ENCODE peak calls at places on chromosomes 6 and 20, in ten cellular contexts. N, E, X, W, F, H, G, Q, L and I are unnamed samples.

GRCh38 chr20:54132612-54133433 is 41.0 kb downstream of the CYP24A1 start:
- DNase-seq in Q (no peak), N (peak; percentile 52), E (no peak), W (no peak), H (peak; percentile 40), G (peak; percentile 99), F (no peak), L (peak; percentile 97), X (peak; percentile 100), I (peak; percentile 99)

GRCh38 chr20:40255368-40255767 is 433.7 kb downstream of the MAFB start:
- DNase-seq in G (no peak), Q (no peak), X (no peak), H (no peak), W (no peak), N (no peak), F (no peak), E (no peak), L (no peak), I (no peak)

GRCh38 chr6:53066059-53066406 is 829 bp downstream of the FBXO9 start:
- DNase-seq in Q (no peak), G (no peak), X (peak; percentile 36), H (no peak), W (no peak), E (peak; percentile 28), N (no peak), F (peak; percentile 51), L (no peak), I (peak; percentile 16)

GRCh38 chr6:68876792-68877493 is 241.9 kb downstream of the ADGRB3 start:
- DNase-seq in N (peak; percentile 40), Q (no peak), F (no peak), L (peak; percentile 2), H (no peak), E (no peak), X (peak; percentile 18), G (peak; percentile 6), W (peak; percentile 22), I (peak; percentile 1)

GRCh38 chr6:36615018-36615761 is 21.0 kb downstream of the SRSF3 start:
- DNase-seq in E (no peak), Q (peak; percentile 21), L (peak; percentile 54), W (peak; percentile 17), F (no peak), H (peak; percentile 67), N (peak; percentile 62), G (no peak), X (peak; percentile 60), I (peak; percentile 67)

GRCh38 chr20:57210911-57211280 is 55.5 kb downstream of the BMP7 start:
- DNase-seq in G (no peak), Q (no peak), X (no peak), H (no peak), F (no peak), N (no peak), L (no peak), W (no peak), E (no peak), I (no peak)

GRCh38 chr20:8156603-8157079 is 24.6 kb downstream of the PLCB1 start:
- DNase-seq in L (no peak), X (peak; percentile 67), N (no peak), G (peak; percentile 62), Q (no peak), H (no peak), W (no peak), F (no peak), E (no peak), I (peak; percentile 24)

GRCh38 chr6:20569000-20569610 is 34.8 kb downstream of the CDKAL1 start:
- DNase-seq in E (no peak), L (peak; percentile 4), W (peak; percentile 38), G (peak; percentile 48), Q (no peak), X (peak; percentile 38), N (no peak), F (no peak), H (no peak), I (peak; percentile 23)

GRCh38 chr6:139135578-139136545 is 982 bp downstream of the HECA start:
- DNase-seq in L (no peak), Q (no peak), W (no peak), F (peak; percentile 82), N (peak; percentile 55), G (no peak), E (peak; percentile 73), H (no peak), X (peak; percentile 32), I (no peak)

GRCh38 chr6:151141685-151142084 is 98.1 kb upstream of the AKAP12 start:
- DNase-seq in F (no peak), E (peak; percentile 50), Q (no peak), H (no peak), L (no peak), G (peak; percentile 51), N (no peak), W (no peak), X (peak; percentile 78), I (peak; percentile 81)

GRCh38 chr6:10521104-10521808 is at the start of gene GCNT2:
- DNase-seq in W (no peak), Q (no peak), E (no peak), N (peak; percentile 73), L (no peak), H (peak; percentile 79), F (peak; percentile 47), X (peak; percentile 75), G (peak; percentile 37), I (peak; percentile 41)

GRCh38 chr6:91387290-91388062 is 800.6 kb upstream of the MAP3K7 start:
- DNase-seq in F (no peak), H (peak; percentile 85), E (no peak), G (no peak), X (no peak), N (peak; percentile 8), L (no peak), W (no peak), Q (no peak), I (no peak)

GRCh38 chr20:61173966-61174725 is 77.9 kb upstream of the CDH4 start:
- DNase-seq in F (no peak), G (peak; percentile 61), E (no peak), Q (no peak), L (peak; percentile 37), X (no peak), H (no peak), W (no peak), N (no peak), I (peak; percentile 13)

GRCh38 chr6:139919107-139920026 is 544.9 kb upstream of the CITED2 start:
- DNase-seq in W (no peak), E (no peak), H (no peak), N (no peak), F (no peak), X (no peak), G (no peak), Q (no peak), L (no peak), I (no peak)

GRCh38 chr6:146289816-146290588 is 253.6 kb upstream of the RAB32 start:
- DNase-seq in H (no peak), Q (no peak), W (no peak), F (no peak), L (peak; percentile 68), N (no peak), X (peak; percentile 90), G (peak; percentile 73), E (peak; percentile 21), I (peak; percentile 4)

GRCh38 chr6:114390176-114390575 is 47.4 kb upstream of the HS3ST5 start:
- DNase-seq in W (no peak), X (no peak), E (no peak), L (no peak), H (no peak), Q (no peak), N (peak; percentile 33), G (peak; percentile 6), F (no peak), I (no peak)

GRCh38 chr6:160733045-160733646 is 31.1 kb downstream of the PLG start:
- DNase-seq in X (peak; percentile 25), W (peak; percentile 29), Q (no peak), H (peak; percentile 59), E (peak; percentile 31), F (no peak), G (peak; percentile 7), L (peak; percentile 1), N (peak; percentile 77), I (peak; percentile 9)

GRCh38 chr6:30889921-30890645 is 5.8 kb downstream of the DDR1 start:
- DNase-seq in Q (no peak), L (no peak), W (no peak), X (no peak), N (no peak), E (no peak), G (peak; percentile 37), F (no peak), H (peak; percentile 29), I (no peak)

GRCh38 chr6:27667651-27668441 is 194.9 kb upstream of the ZNF184 start:
- DNase-seq in N (peak; percentile 30), Q (no peak), X (peak; percentile 38), W (no peak), L (no peak), E (no peak), G (no peak), F (no peak), H (no peak), I (peak; percentile 4)

GRCh38 chr6:121522771-121523386 is 87.4 kb downstream of the GJA1 start:
- DNase-seq in W (no peak), N (no peak), F (no peak), G (peak; percentile 78), E (no peak), X (peak; percentile 63), H (no peak), L (peak; percentile 32), Q (no peak), I (peak; percentile 57)

GRCh38 chr6:169420912-169421543 is 167.4 kb upstream of the THBS2 start:
- DNase-seq in F (no peak), Q (no peak), L (no peak), H (peak; percentile 73), X (peak; percentile 36), N (peak; percentile 75), E (no peak), G (no peak), W (no peak), I (no peak)

GRCh38 chr6:17476506-17476905 is 83.1 kb downstream of the CAP2 start:
- DNase-seq in H (no peak), X (no peak), N (peak; percentile 69), E (no peak), W (no peak), Q (no peak), G (no peak), F (no peak), L (no peak), I (no peak)

GRCh38 chr6:87879144-87879861 is 168.3 kb upstream of the SPACA1 start:
- DNase-seq in N (no peak), E (no peak), H (no peak), X (no peak), G (no peak), W (no peak), F (no peak), L (no peak), Q (no peak), I (no peak)

GRCh38 chr6:71444222-71444621 is 155.6 kb downstream of the OGFRL1 start:
- DNase-seq in E (no peak), Q (no peak), H (no peak), X (peak; percentile 8), W (no peak), G (no peak), N (no peak), L (no peak), F (no peak), I (no peak)

GRCh38 chr6:30260036-30260504 is 46.9 kb upstream of the TRIM26 start:
- DNase-seq in Q (no peak), E (no peak), W (no peak), G (no peak), X (no peak), F (no peak), N (no peak), H (peak; percentile 34), L (no peak), I (no peak)

GRCh38 chr6:166683477-166683876 is 56.4 kb upstream of the RPS6KA2 start:
- DNase-seq in E (no peak), G (peak; percentile 80), N (no peak), L (no peak), Q (no peak), F (no peak), W (no peak), H (no peak), X (peak; percentile 24), I (peak; percentile 9)

GRCh38 chr6:11681770-11682169 is 96.8 kb downstream of the ADTRP start:
- DNase-seq in F (no peak), W (no peak), H (no peak), N (no peak), X (no peak), E (no peak), Q (no peak), L (no peak), G (no peak), I (no peak)

GRCh38 chr20:19975436-19975799 is 41.7 kb upstream of the NAA20 start:
- DNase-seq in Q (no peak), E (peak; percentile 40), X (peak; percentile 71), H (no peak), W (no peak), L (peak; percentile 26), N (no peak), F (peak; percentile 59), G (peak; percentile 61), I (peak; percentile 67)